ENCODE peak calls at places on chromosomes 12 and 14, in nine cellular contexts. I is fibroblast of pulmonary artery; X is CD8-positive, alpha-beta T cell; Y is thoracic aorta; L is CD4-positive, alpha-beta T cell; U is sigmoid colon; H is uterus; G is progenitor cell of endocrine pancreas; J is astrocyte of the spinal cord. T is an unnamed sample.

GRCh38 chr14:76376001-76376404 is at the start of gene ESRRB:
- DNase-seq in I (peak; percentile 13), X (no peak), Y (no peak), L (no peak), U (no peak), H (no peak), G (no peak), J (no peak), T (peak; percentile 21)

GRCh38 chr14:29648045-29648444 is 279.6 kb downstream of the PRKD1 start:
- DNase-seq in I (peak; percentile 32), X (no peak), Y (no peak), L (no peak), U (no peak), H (no peak), G (no peak), J (no peak), T (no peak)

GRCh38 chr14:56131004-56131864 is 13.0 kb downstream of the PELI2 start:
- DNase-seq in I (no peak), X (no peak), Y (no peak), L (no peak), U (no peak), H (no peak), G (no peak), J (no peak), T (no peak)

GRCh38 chr14:50768220-50768619 is 62.7 kb downstream of the NIN start:
- DNase-seq in I (no peak), X (no peak), Y (no peak), L (no peak), U (no peak), H (no peak), G (no peak), J (no peak), T (no peak)

GRCh38 chr14:52802597-52802996 is 11.2 kb upstream of the GNPNAT1 start:
- DNase-seq in I (no peak), X (no peak), Y (no peak), L (no peak), U (no peak), H (no peak), G (no peak), J (peak; percentile 56), T (no peak)

GRCh38 chr12:131941116-131941986 is 8.4 kb upstream of the EP400 start:
- DNase-seq in I (no peak), X (no peak), Y (no peak), L (no peak), U (peak; percentile 60), H (no peak), G (no peak), J (no peak), T (no peak)

GRCh38 chr12:98696036-98696646 is 51.1 kb downstream of the APAF1 start:
- DNase-seq in I (no peak), X (no peak), Y (no peak), L (no peak), U (no peak), H (no peak), G (no peak), J (no peak), T (no peak)

GRCh38 chr14:96090441-96091148 is 51.4 kb downstream of the C14orf132 start:
- DNase-seq in I (peak; percentile 57), X (no peak), Y (no peak), L (no peak), U (peak; percentile 83), H (peak; percentile 74), G (no peak), J (peak; percentile 66), T (no peak)

GRCh38 chr12:25249951-25250738 is 584 bp downstream of the KRAS start:
- DNase-seq in I (peak; percentile 22), X (peak; percentile 30), Y (no peak), L (peak; percentile 39), U (peak; percentile 79), H (peak; percentile 47), G (peak; percentile 56), J (peak; percentile 15), T (peak; percentile 27)

GRCh38 chr14:71261206-71261605 is 353.9 kb downstream of the PCNX1 start:
- DNase-seq in I (peak; percentile 87), X (no peak), Y (no peak), L (no peak), U (no peak), H (no peak), G (no peak), J (peak; percentile 67), T (no peak)

GRCh38 chr12:31035226-31035625 is 38.4 kb upstream of the DDX11 start:
- DNase-seq in I (no peak), X (no peak), Y (no peak), L (no peak), U (no peak), H (no peak), G (peak; percentile 2), J (no peak), T (no peak)

GRCh38 chr12:57001448-57001906 is 4.9 kb downstream of the ZBTB39 start:
- DNase-seq in I (peak; percentile 76), X (peak; percentile 55), Y (no peak), L (peak; percentile 69), U (peak; percentile 77), H (peak; percentile 42), G (peak; percentile 62), J (peak; percentile 14), T (peak; percentile 62)

GRCh38 chr14:25381498-25381897 is 331.6 kb upstream of the STXBP6 start:
- DNase-seq in I (peak; percentile 3), X (no peak), Y (no peak), L (no peak), U (no peak), H (no peak), G (no peak), J (no peak), T (no peak)

GRCh38 chr12:132444957-132445883 is 44.7 kb upstream of the FBRSL1 start:
- DNase-seq in I (no peak), X (peak; percentile 70), Y (no peak), L (peak; percentile 82), U (no peak), H (no peak), G (no peak), J (no peak), T (no peak)

GRCh38 chr12:2667716-2668440 is 126.9 kb upstream of the FKBP4 start:
- DNase-seq in I (no peak), X (no peak), Y (no peak), L (no peak), U (no peak), H (no peak), G (no peak), J (no peak), T (no peak)

GRCh38 chr12:6315704-6316597 is 5.5 kb downstream of the PLEKHG6 start:
- DNase-seq in I (no peak), X (no peak), Y (no peak), L (no peak), U (no peak), H (no peak), G (no peak), J (no peak), T (no peak)

GRCh38 chr14:86321151-86321550 is 791.2 kb downstream of the FLRT2 start:
- DNase-seq in I (peak; percentile 16), X (no peak), Y (no peak), L (no peak), U (no peak), H (no peak), G (no peak), J (peak; percentile 18), T (no peak)

GRCh38 chr12:8032242-8033152 is at the start of gene FOXJ2:
- DNase-seq in I (peak; percentile 68), X (peak; percentile 72), Y (no peak), L (peak; percentile 75), U (peak; percentile 90), H (peak; percentile 86), G (peak; percentile 78), J (peak; percentile 65), T (peak; percentile 62)

GRCh38 chr14:77590845-77591506 is 25.5 kb downstream of the SPTLC2 start:
- DNase-seq in I (no peak), X (no peak), Y (no peak), L (no peak), U (no peak), H (no peak), G (no peak), J (no peak), T (no peak)

GRCh38 chr12:93198086-93198485 is 179.6 kb upstream of the NUDT4 start:
- DNase-seq in I (peak; percentile 59), X (no peak), Y (no peak), L (no peak), U (no peak), H (peak; percentile 25), G (no peak), J (peak; percentile 72), T (no peak)

GRCh38 chr12:29278673-29279420 is 102.1 kb downstream of the ERGIC2 start:
- DNase-seq in I (peak; percentile 28), X (no peak), Y (no peak), L (no peak), U (no peak), H (no peak), G (no peak), J (no peak), T (no peak)

GRCh38 chr12:111041091-111041490 is 120.7 kb upstream of the MYL2 start:
- DNase-seq in I (no peak), X (no peak), Y (no peak), L (no peak), U (no peak), H (no peak), G (no peak), J (no peak), T (no peak)

GRCh38 chr14:101183376-101184103 is 280.0 kb upstream of the RTL1 start:
- DNase-seq in I (no peak), X (no peak), Y (no peak), L (no peak), U (no peak), H (peak; percentile 52), G (peak; percentile 84), J (no peak), T (peak; percentile 81)
- TF ChIP-seq CTCF in I (peak; percentile 18), X (no peak), Y (no peak), L (no peak), U (peak; percentile 47), H (peak; percentile 67), G (peak; percentile 77), J (peak; percentile 58), T (peak; percentile 73)

DNA sequence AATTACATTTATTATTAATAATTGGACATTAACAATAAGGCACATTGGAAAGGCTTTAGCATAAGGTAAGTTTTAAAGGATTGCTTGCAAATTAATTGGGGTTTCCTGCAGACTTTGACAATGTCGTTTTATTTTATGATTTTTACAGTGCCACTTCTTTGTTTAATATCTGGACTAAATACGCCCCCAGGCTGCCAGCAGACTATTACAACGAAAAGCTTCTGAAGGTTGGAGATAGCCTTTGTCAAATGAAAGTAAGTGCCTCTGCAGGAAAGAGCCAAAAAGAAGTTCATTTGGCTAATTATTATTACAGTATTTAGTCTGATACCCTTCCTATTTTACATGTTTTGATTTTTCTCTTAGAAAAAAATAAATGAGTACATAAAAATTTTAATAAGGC is 11.3 kb downstream of the CFAP54 start:
- DNase-seq in I (peak; percentile 61), X (no peak), Y (no peak), L (no peak), U (no peak), H (no peak), G (no peak), J (peak; percentile 58), T (no peak)
- TF ChIP-seq CTCF in I (peak; percentile 25), X (no peak), Y (no peak), L (no peak), U (no peak), H (no peak), G (no peak), J (peak; percentile 38), T (no peak)

GRCh38 chr12:20194171-20194570 is 174.2 kb upstream of the PDE3A start:
- DNase-seq in I (peak; percentile 54), X (no peak), Y (no peak), L (no peak), U (no peak), H (peak; percentile 17), G (no peak), J (peak; percentile 29), T (no peak)
- TF ChIP-seq CTCF in I (peak; percentile 51), X (no peak), Y (no peak), L (no peak), U (no peak), H (no peak), G (peak; percentile 41), J (peak; percentile 49), T (peak; percentile 38)

GRCh38 chr14:31084385-31084784 is 58.2 kb upstream of the STRN3 start:
- DNase-seq in I (no peak), X (no peak), Y (no peak), L (no peak), U (no peak), H (no peak), G (no peak), J (no peak), T (no peak)
- TF ChIP-seq CTCF in I (no peak), X (no peak), Y (no peak), L (no peak), U (no peak), H (no peak), G (peak; percentile 18), J (peak; percentile 12), T (no peak)